ENCODE peak calls at places on chromosomes 4 and X, in seven cellular contexts. A, P, C, V, I, S and M are unnamed samples.

GRCh38 chrX:20265221-20265725 is 1.4 kb downstream of the RPS6KA3 start:
- DNase-seq in A (peak; percentile 78), P (peak; percentile 7), C (peak; percentile 32), V (peak; percentile 71), I (peak; percentile 31), S (peak; percentile 4), M (peak; percentile 41)

GRCh38 chr4:16588170-16588569 is 310.3 kb downstream of the LDB2 start:
- DNase-seq in A (no peak), P (no peak), C (no peak), V (no peak), I (no peak), S (no peak), M (no peak)

GRCh38 chrX:116499780-116500179 is 37.0 kb upstream of the CT83 start:
- DNase-seq in A (peak; percentile 21), P (no peak), C (no peak), V (peak; percentile 16), I (peak; percentile 5), S (no peak), M (no peak)

GRCh38 chr4:144582105-144582850 is 63.7 kb upstream of the HHIP start:
- DNase-seq in A (no peak), P (no peak), C (no peak), V (peak; percentile 61), I (no peak), S (no peak), M (no peak)

GRCh38 chr4:15653864-15654391 is 1.2 kb downstream of the FBXL5 start:
- DNase-seq in A (peak; percentile 29), P (no peak), C (no peak), V (peak; percentile 32), I (no peak), S (no peak), M (no peak)

GRCh38 chr4:37976991-37977470 is 16.8 kb downstream of the PTTG2 start:
- DNase-seq in A (peak; percentile 93), P (no peak), C (peak; percentile 48), V (peak; percentile 61), I (peak; percentile 79), S (peak; percentile 40), M (peak; percentile 88)

GRCh38 chr4:56821394-56822263 is at the start of gene SPINK2:
- DNase-seq in A (peak; percentile 84), P (peak; percentile 53), C (peak; percentile 28), V (peak; percentile 22), I (peak; percentile 66), S (peak; percentile 37), M (peak; percentile 52)

GRCh38 chr4:157886650-157887049 is 286.2 kb downstream of the GASK1B start:
- DNase-seq in A (no peak), P (no peak), C (no peak), V (no peak), I (no peak), S (no peak), M (no peak)

GRCh38 chr4:11805837-11806236 is 377.1 kb upstream of the HS3ST1 start:
- DNase-seq in A (peak; percentile 79), P (no peak), C (no peak), V (peak; percentile 20), I (peak; percentile 2), S (no peak), M (no peak)

GRCh38 chr4:159443975-159444374 is 341.1 kb downstream of the RAPGEF2 start:
- DNase-seq in A (no peak), P (no peak), C (no peak), V (no peak), I (no peak), S (no peak), M (no peak)

GRCh38 chr4:31964691-31965090 is 1244.5 kb downstream of the PCDH7 start:
- DNase-seq in A (no peak), P (no peak), C (no peak), V (no peak), I (no peak), S (no peak), M (no peak)

GRCh38 chr4:106039796-106040195 is 144.5 kb downstream of the NPNT start:
- DNase-seq in A (no peak), P (no peak), C (no peak), V (no peak), I (no peak), S (no peak), M (no peak)

GRCh38 chrX:69107231-69107739 is 58.0 kb downstream of the PJA1 start:
- DNase-seq in A (no peak), P (peak; percentile 43), C (no peak), V (no peak), I (no peak), S (no peak), M (no peak)

GRCh38 chr4:15784959-15785634 is 7.0 kb downstream of the CD38 start:
- DNase-seq in A (no peak), P (no peak), C (no peak), V (no peak), I (no peak), S (no peak), M (peak; percentile 73)

GRCh38 chr4:79241846-79242245 is 84.0 kb downstream of the NAA11 start:
- DNase-seq in A (peak; percentile 58), P (no peak), C (no peak), V (no peak), I (no peak), S (no peak), M (no peak)

GRCh38 chrX:10052906-10053625 is 85.9 kb downstream of the CLDN34 start:
- DNase-seq in A (no peak), P (no peak), C (no peak), V (no peak), I (no peak), S (no peak), M (peak; percentile 17)

GRCh38 chrX:53071604-53072417 is 10.4 kb upstream of the TSPYL2 start:
- DNase-seq in A (peak; percentile 95), P (peak; percentile 45), C (no peak), V (peak; percentile 76), I (peak; percentile 70), S (peak; percentile 12), M (peak; percentile 71)